ENCODE peak calls at places on chromosome 17, in eight cellular contexts. D, Y, T, M, C, G, A and O are unnamed samples. For H3K9me2, the result is how much of the 10 kb centered on the place peaks cover.

GRCh38 chr17:6775871-6776405 is at the start of gene FBXO39:
- DNase-seq in G (no peak), A (no peak), Y (no peak), D (no peak), C (no peak), T (peak), M (no peak), O (peak)

GRCh38 chr17:13947499-13947898 is 121.8 kb upstream of the COX10 start:
- DNase-seq in M (no peak), T (no peak), Y (no peak), D (no peak), C (no peak), G (no peak), A (no peak), O (no peak)

GRCh38 chr17:49343273-49343672 is 18.8 kb downstream of the ZNF652 start:
- DNase-seq in T (peak), A (no peak), C (no peak), G (peak), D (no peak), Y (no peak), M (peak), O (no peak)

GRCh38 chr17:80855968-80856862 is 135.4 kb upstream of the CHMP6 start:
- DNase-seq in M (peak), C (peak), Y (no peak), T (peak), G (no peak), D (peak), A (no peak), O (no peak)

GRCh38 chr17:78497115-78497540 is 80.1 kb downstream of the DNAH17 start:
- DNase-seq in C (peak), G (peak), A (peak), D (peak), Y (peak), T (peak), M (peak), O (peak)

GRCh38 chr17:42833771-42834422 is 700 bp downstream of the PSME3 start:
- DNase-seq in A (peak), Y (no peak), C (peak), D (no peak), G (no peak), M (no peak), T (peak), O (no peak)

GRCh38 chr17:3959921-3960601 is 4.2 kb downstream of the ATP2A3 start:
- DNase-seq in D (no peak), M (no peak), T (no peak), G (no peak), A (no peak), C (no peak), Y (no peak), O (no peak)

GRCh38 chr17:19540706-19541370 is 7.2 kb downstream of the SLC47A1 start:
- DNase-seq in Y (no peak), M (no peak), A (no peak), T (no peak), G (no peak), D (no peak), C (no peak), O (no peak)

GRCh38 chr17:39187152-39187830 is 10.2 kb downstream of the CACNB1 start:
- DNase-seq in G (no peak), C (no peak), Y (no peak), T (no peak), A (no peak), D (no peak), M (no peak), O (no peak)

GRCh38 chr17:8611671-8612298 is 18.7 kb downstream of the MYH10 start:
- DNase-seq in T (peak), A (peak), Y (no peak), G (no peak), M (no peak), C (no peak), D (no peak), O (peak)

GRCh38 chr17:73304971-73305786 is 6.6 kb downstream of the CDC42EP4 start:
- DNase-seq in Y (no peak), D (peak), C (peak), T (peak), M (peak), G (no peak), A (no peak), O (peak)

GRCh38 chr17:1144139-1144538 is 35.6 kb downstream of the ABR start:
- DNase-seq in D (no peak), M (no peak), A (no peak), C (no peak), G (no peak), T (no peak), Y (no peak), O (no peak)

GRCh38 chr17:72571813-72572396 is 451.1 kb downstream of the SOX9 start:
- DNase-seq in M (no peak), A (no peak), G (no peak), T (no peak), D (no peak), C (no peak), Y (no peak), O (no peak)

GRCh38 chr17:55531053-55531728 is 19.9 kb upstream of the SMIM36 start:
- DNase-seq in T (no peak), G (no peak), C (no peak), M (no peak), A (no peak), Y (no peak), D (no peak), O (no peak)

GRCh38 chr17:58574025-58574424 is 59.6 kb upstream of the MTMR4 start:
- DNase-seq in G (no peak), M (no peak), C (no peak), D (no peak), A (no peak), Y (no peak), T (no peak), O (no peak)

GRCh38 chr17:44797809-44798208 is 32.3 kb downstream of the GJC1 start:
- DNase-seq in G (no peak), M (no peak), T (no peak), C (no peak), D (no peak), A (no peak), Y (no peak), O (no peak)

GRCh38 chr17:44279586-44280344 is 11.8 kb upstream of the SLC4A1 start:
- DNase-seq in D (peak), Y (no peak), A (peak), M (peak), C (peak), G (peak), T (peak), O (peak)

GRCh38 chr17:3845361-3845753 is 689 bp downstream of the NCBP3 start:
- DNase-seq in D (peak), Y (no peak), M (no peak), C (peak), A (peak), T (peak), G (peak), O (no peak)

GRCh38 chr17:29784661-29785060 is 145.4 kb downstream of the SSH2 start:
- DNase-seq in M (no peak), Y (no peak), C (no peak), G (no peak), A (no peak), D (no peak), T (peak), O (no peak)

GRCh38 chr17:28689011-28689410 is 22.7 kb downstream of the PROCA1 start:
- DNase-seq in C (no peak), A (no peak), D (no peak), G (no peak), T (no peak), M (no peak), Y (no peak), O (no peak)

GRCh38 chr17:34822007-34822737 is 139.1 kb downstream of the CCT6B start:
- DNase-seq in A (no peak), Y (peak), M (no peak), D (no peak), G (no peak), T (no peak), C (no peak), O (no peak)

GRCh38 chr17:32536736-32537646 is 50.2 kb downstream of the CDK5R1 start:
- DNase-seq in C (no peak), A (no peak), D (no peak), M (no peak), T (peak), Y (no peak), G (no peak), O (no peak)

GRCh38 chr17:70119545-70119944 is 44.5 kb downstream of the KCNJ16 start:
- DNase-seq in A (no peak), M (no peak), G (no peak), Y (no peak), C (no peak), D (no peak), T (no peak), O (peak)

DNA sequence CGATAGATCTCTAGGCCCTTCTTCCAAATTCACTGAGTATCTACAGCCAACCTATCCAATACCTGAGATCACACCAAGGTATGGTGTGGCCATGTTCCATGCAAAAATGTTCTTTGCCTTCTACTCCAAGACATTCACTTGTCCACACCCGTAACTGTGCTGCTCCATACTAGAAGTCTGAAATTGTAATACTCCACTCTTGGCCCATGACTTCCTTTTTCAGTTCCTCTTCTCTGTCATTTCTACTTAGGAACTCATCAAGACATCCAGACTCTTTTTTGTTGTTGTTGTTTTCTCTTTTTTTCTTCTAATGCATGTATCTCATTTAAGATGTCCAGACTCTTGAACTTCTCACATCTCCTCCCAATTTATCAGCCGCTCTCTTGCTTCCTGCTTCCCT is 42.5 kb upstream of the KSR1 start:
- DNase-seq in D (no peak), Y (no peak), M (no peak), C (no peak), T (no peak), A (no peak), G (peak), O (no peak)
- H3K9me2 ChIP-seq in D (under half), Y (under half), M (under half), C (under half), T (under half), A (under half), G (under half), O (under half)

DNA sequence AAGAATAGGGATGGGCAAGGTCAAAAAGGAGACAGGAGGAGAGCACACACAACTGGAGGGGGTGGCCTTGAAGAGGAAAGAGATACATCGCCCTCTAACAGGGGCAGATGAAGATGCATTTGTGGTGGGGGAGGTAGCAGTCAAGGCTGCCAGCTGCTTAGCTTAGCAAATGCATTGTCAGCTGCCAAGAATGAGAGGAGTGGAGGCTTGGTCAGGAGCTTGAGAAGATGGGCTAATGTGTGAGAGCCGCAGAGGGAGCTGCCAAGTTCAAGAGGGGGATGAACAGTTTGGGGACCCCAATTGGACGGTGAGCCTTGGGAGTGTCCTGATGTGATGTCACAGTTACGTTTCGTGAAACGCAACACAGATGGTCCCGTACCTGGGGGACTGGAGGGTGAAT is 28.9 kb upstream of the GNA13 start:
- DNase-seq in G (peak), T (no peak), A (no peak), D (no peak), C (no peak), M (no peak), Y (no peak), O (peak)
- H2AFZ ChIP-seq in G (no peak), T (no peak), A (no peak), D (no peak), C (no peak), M (no peak), Y (no peak), O (peak)

DNA sequence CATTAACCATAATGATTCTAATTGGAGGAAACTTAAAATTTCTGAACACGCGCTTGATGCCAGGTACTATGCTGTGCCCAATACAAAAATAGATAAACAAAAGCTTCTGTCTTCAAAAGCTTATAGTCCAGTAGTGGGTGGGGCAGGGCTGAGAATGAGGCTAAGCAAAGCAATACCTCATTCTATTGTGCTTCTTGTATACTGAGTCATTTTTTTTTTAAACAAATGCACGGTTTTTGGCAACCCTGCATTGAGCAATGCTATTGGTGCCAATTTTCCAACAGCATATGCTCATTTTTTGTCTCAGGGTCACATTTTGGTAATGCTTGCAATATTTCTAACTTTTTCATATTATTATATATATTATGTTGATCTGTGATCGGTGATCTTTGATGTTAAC is 34.7 kb upstream of the HNF1B start:
- DNase-seq in Y (no peak), T (peak), M (peak), A (no peak), C (no peak), D (no peak), G (no peak), O (no peak)
- H3K9me2 ChIP-seq in Y (under half), T (under half), M (under half), A (under half), C (under half), D (under half), G (under half), O (under half)

GRCh38 chr17:82300707-82301270 is 16.6 kb downstream of the CD7 start:
- DNase-seq in G (peak), Y (peak), D (no peak), T (peak), A (peak), C (peak), M (peak), O (peak)
- H2AFZ ChIP-seq in G (no peak), Y (no peak), D (no peak), T (no peak), A (no peak), C (no peak), M (no peak), O (no peak)

GRCh38 chr17:77208217-77208808 is 67.5 kb downstream of the SEC14L1 start:
- DNase-seq in Y (no peak), C (peak), D (no peak), T (peak), G (no peak), M (no peak), A (peak), O (peak)
- H3K9me2 ChIP-seq in Y (under half), C (under half), D (under half), T (under half), G (under half), M (under half), A (under half), O (under half)

GRCh38 chr17:61461967-61462733 is 9.9 kb downstream of the TBX4 start:
- DNase-seq in M (peak), C (peak), G (no peak), Y (peak), D (no peak), T (peak), A (no peak), O (peak)
- H2AFZ ChIP-seq in M (peak), C (no peak), G (peak), Y (peak), D (no peak), T (peak), A (peak), O (peak)

GRCh38 chr17:76843703-76844484 is 24.3 kb upstream of the MGAT5B start:
- DNase-seq in Y (peak), T (peak), M (peak), C (no peak), G (peak), A (no peak), D (no peak), O (no peak)

GRCh38 chr17:76844485-76844829 is 23.7 kb upstream of the MGAT5B start:
- DNase-seq in A (no peak), Y (peak), T (no peak), G (no peak), M (no peak), C (no peak), D (no peak), O (no peak)

GRCh38 chr17:76847031-76847430 is 21.2 kb upstream of the MGAT5B start:
- DNase-seq in T (no peak), M (no peak), A (no peak), C (no peak), D (no peak), Y (no peak), G (no peak), O (no peak)

GRCh38 chr17:76844846-76845245 is 23.4 kb upstream of the MGAT5B start:
- DNase-seq in A (no peak), D (no peak), G (peak), C (no peak), Y (no peak), T (no peak), M (no peak), O (no peak)

DNA sequence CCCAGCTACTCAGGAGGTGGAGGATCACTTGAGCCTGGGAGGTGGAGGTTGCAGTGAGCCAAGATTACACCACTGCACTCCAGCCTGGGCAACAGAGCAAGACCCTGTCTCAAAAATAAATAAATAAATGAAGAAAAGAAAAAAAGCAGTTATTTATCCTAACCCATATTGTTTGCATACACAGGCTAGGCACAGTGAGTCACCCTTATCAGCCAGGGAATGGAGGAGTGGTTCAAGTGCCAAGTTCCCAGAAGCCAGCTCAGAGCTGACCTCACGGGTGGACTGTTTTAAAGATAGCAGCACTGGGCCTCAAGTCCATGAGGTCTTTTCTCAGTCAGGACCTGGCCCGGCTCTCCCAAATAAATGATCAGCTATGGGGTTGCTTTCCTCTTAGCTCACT is 22.7 kb upstream of the MGAT5B start:
- DNase-seq in T (peak), M (no peak), Y (no peak), C (no peak), G (no peak), A (no peak), D (no peak), O (no peak)
- H3K9me2 ChIP-seq in T (under half), M (under half), Y (under half), C (under half), G (under half), A (under half), D (under half), O (under half)

DNA sequence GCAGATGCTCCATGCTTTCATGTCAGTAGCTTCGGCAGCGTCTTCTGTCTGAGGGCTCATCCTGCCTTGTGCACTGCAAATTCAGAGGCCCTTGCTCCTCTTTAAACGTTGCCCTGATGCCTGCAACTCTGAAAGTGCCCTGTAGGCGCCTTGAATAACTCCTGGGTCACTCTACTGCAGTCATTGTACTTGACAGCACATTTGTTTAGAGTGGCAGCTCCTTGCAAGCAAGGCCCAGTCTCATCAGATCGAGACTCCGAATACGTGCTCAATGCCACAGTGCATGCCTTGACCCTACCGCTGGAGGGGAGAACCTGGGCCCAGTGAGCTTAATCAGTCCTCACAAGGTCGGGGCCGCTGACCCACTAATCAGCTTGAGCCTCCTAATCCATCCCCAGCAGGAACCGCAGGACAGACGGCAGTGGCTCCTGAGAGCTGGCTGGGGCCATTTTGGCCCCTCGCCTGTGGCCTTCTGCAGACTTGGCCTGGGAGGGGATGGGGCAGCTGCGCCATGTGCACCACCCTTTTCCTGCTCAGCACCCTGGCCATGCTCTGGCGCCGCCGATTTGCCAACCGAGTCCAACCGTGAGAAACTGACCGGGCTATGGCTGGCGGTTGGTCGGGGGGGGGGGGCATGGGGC is at the start of gene PRCD:
- DNase-seq in M (peak), G (peak), A (no peak), T (no peak), C (peak), D (no peak), Y (peak), O (peak)
- H2AFZ ChIP-seq in M (peak), G (peak), A (peak), T (peak), C (peak), D (peak), Y (peak), O (peak)

DNA sequence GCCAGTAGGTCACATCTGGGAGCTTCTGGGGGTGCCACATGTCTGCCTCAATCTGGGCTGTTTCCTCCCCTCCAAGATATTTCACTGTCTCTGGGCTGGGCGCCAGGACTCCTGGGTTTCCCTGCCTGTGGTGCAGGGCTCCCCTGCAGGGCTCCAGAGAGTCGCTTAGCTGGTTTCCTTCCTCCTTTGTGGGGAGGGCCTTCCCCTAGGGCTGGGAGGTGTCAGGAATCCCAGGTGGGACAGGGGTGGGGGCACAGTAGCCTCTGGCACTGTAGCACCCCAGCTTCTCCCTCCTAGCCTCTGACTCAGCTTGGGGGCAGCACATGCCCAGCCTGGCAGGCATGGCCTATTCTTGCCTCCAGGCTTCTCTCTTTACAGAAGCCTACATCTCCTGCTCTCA is 2.6 kb downstream of the RARA start:
- DNase-seq in A (no peak), M (peak), D (peak), T (peak), C (no peak), Y (no peak), G (no peak), O (no peak)
- H3K9me2 ChIP-seq in A (under half), M (under half), D (under half), T (under half), C (under half), Y (under half), G (under half), O (under half)